ENCODE peak calls at places on chromosomes 4 and X, in nine cellular contexts. Y is left lung, G is mesendoderm, S is ovary, Z is tibial nerve, N is SK-N-SH, Q is upper lobe of right lung, D is heart right ventricle, E is heart left ventricle. F is an unnamed sample. For H3K4me1, the result is how much of the 10 kb centered on the place peaks cover.

GRCh38 chr4:78168029-78168428 is 110.9 kb downstream of the FRAS1 start:
- DNase-seq in Y (no peak), G (no peak), S (no peak), Z (no peak), N (no peak), Q (no peak), D (no peak), E (no peak), F (no peak)

GRCh38 chrX:153739754-153740486 is 15.3 kb downstream of the ABCD1 start:
- DNase-seq in Y (no peak), G (no peak), S (no peak), Z (no peak), N (no peak), Q (no peak), D (no peak), E (no peak), F (no peak)

GRCh38 chr4:154618708-154619315 is 6.4 kb upstream of the FGG start:
- DNase-seq in Y (no peak), G (peak), S (peak), Z (no peak), N (peak), Q (peak), D (no peak), E (no peak), F (no peak)

GRCh38 chr4:44674471-44674870 is 3.7 kb upstream of the GUF1 start:
- DNase-seq in Y (no peak), G (no peak), S (no peak), Z (no peak), N (no peak), Q (no peak), D (no peak), E (no peak), F (no peak)

GRCh38 chr4:150713251-150713650 is 131.3 kb downstream of the MAB21L2 start:
- DNase-seq in Y (no peak), G (no peak), S (no peak), Z (no peak), N (no peak), Q (no peak), D (no peak), E (no peak), F (no peak)

GRCh38 chr4:40722576-40723161 is 27.1 kb upstream of the NSUN7 start:
- DNase-seq in Y (no peak), G (no peak), S (no peak), Z (no peak), N (no peak), Q (no peak), D (no peak), E (no peak), F (no peak)

GRCh38 chrX:150621652-150622051 is 53.2 kb downstream of the MTM1 start:
- DNase-seq in Y (no peak), G (no peak), S (no peak), Z (no peak), N (peak), Q (no peak), D (no peak), E (no peak), F (no peak)

GRCh38 chr4:17347445-17347844 is 164.4 kb downstream of the QDPR start:
- DNase-seq in Y (no peak), G (peak), S (no peak), Z (no peak), N (peak), Q (no peak), D (no peak), E (no peak), F (no peak)

GRCh38 chr4:108008721-108009120 is 19.0 kb downstream of the HADH start:
- DNase-seq in Y (no peak), G (peak), S (no peak), Z (no peak), N (no peak), Q (no peak), D (no peak), E (no peak), F (no peak)

GRCh38 chr4:109359040-109359646 is 56.7 kb upstream of the COL25A1 start:
- DNase-seq in Y (no peak), G (no peak), S (no peak), Z (no peak), N (no peak), Q (no peak), D (no peak), E (no peak), F (no peak)

GRCh38 chr4:137502730-137503129 is 29.6 kb downstream of the PCDH18 start:
- DNase-seq in Y (no peak), G (no peak), S (no peak), Z (no peak), N (no peak), Q (no peak), D (no peak), E (no peak), F (no peak)

GRCh38 chrX:40479777-40480318 is 100.9 kb upstream of the ATP6AP2 start:
- DNase-seq in Y (no peak), G (no peak), S (no peak), Z (no peak), N (no peak), Q (no peak), D (no peak), E (no peak), F (no peak)

GRCh38 chr4:124322234-124322831 is 390.2 kb downstream of the ANKRD50 start:
- DNase-seq in Y (no peak), G (peak), S (no peak), Z (no peak), N (peak), Q (no peak), D (no peak), E (no peak), F (no peak)

GRCh38 chr4:150821641-150822040 is 193.4 kb downstream of the LRBA start:
- DNase-seq in Y (no peak), G (peak), S (no peak), Z (no peak), N (no peak), Q (no peak), D (no peak), E (no peak), F (no peak)

GRCh38 chrX:10447577-10448214 is 172.7 kb downstream of the MID1 start:
- DNase-seq in Y (no peak), G (no peak), S (no peak), Z (no peak), N (no peak), Q (no peak), D (no peak), E (no peak), F (no peak)

GRCh38 chrX:32572644-32573043 is 638.7 kb downstream of the DMD start:
- DNase-seq in Y (no peak), G (peak), S (no peak), Z (no peak), N (no peak), Q (no peak), D (no peak), E (no peak), F (no peak)

GRCh38 chr4:168451744-168452394 is 28.4 kb downstream of the DDX60L start:
- DNase-seq in Y (no peak), G (peak), S (no peak), Z (no peak), N (no peak), Q (no peak), D (no peak), E (no peak), F (no peak)

GRCh38 chr4:140168474-140168873 is 14.5 kb upstream of the MAML3 start:
- DNase-seq in Y (no peak), G (peak), S (no peak), Z (no peak), N (no peak), Q (no peak), D (no peak), E (no peak), F (no peak)

GRCh38 chr4:44157611-44158277 is 290.9 kb downstream of the KCTD8 start:
- DNase-seq in Y (no peak), G (no peak), S (no peak), Z (no peak), N (no peak), Q (no peak), D (no peak), E (no peak), F (no peak)

GRCh38 chrX:40099046-40099968 is 1.5 kb upstream of the BCOR start:
- DNase-seq in Y (peak), G (peak), S (peak), Z (no peak), N (peak), Q (peak), D (peak), E (peak), F (peak)

GRCh38 chr4:148452970-148453369 is 10.8 kb upstream of the NR3C2 start:
- DNase-seq in Y (no peak), G (peak), S (no peak), Z (no peak), N (no peak), Q (no peak), D (no peak), E (no peak), F (no peak)

GRCh38 chr4:52657630-52658501 is 1.2 kb downstream of the USP46 start:
- DNase-seq in Y (no peak), G (peak), S (peak), Z (no peak), N (peak), Q (no peak), D (no peak), E (peak), F (no peak)

GRCh38 chr4:164488114-164488513 is 265.8 kb upstream of the SMIM31 start:
- DNase-seq in Y (no peak), G (no peak), S (no peak), Z (no peak), N (no peak), Q (no peak), D (no peak), E (no peak), F (no peak)

GRCh38 chr4:64334964-64335363 is 74.3 kb downstream of the TECRL start:
- DNase-seq in Y (peak), G (no peak), S (no peak), Z (no peak), N (no peak), Q (no peak), D (no peak), E (no peak), F (no peak)

GRCh38 chrX:111671668-111672067 is 9.3 kb upstream of the ALG13 start:
- DNase-seq in Y (no peak), G (no peak), S (no peak), Z (no peak), N (no peak), Q (no peak), D (no peak), E (no peak), F (no peak)

GRCh38 chr4:169030575-169030982 is 20.5 kb upstream of the CBR4 start:
- DNase-seq in Y (no peak), G (peak), S (no peak), Z (no peak), N (no peak), Q (no peak), D (no peak), E (no peak), F (no peak)

GRCh38 chr4:112704991-112705845 is 68.3 kb downstream of the LARP7 start:
- DNase-seq in Y (no peak), G (peak), S (peak), Z (no peak), N (peak), Q (peak), D (peak), E (peak), F (peak)

GRCh38 chr4:52037730-52038108 is 380 bp downstream of the SGCB start:
- DNase-seq in Y (peak), G (peak), S (peak), Z (no peak), N (peak), Q (no peak), D (peak), E (peak), F (peak)

GRCh38 chrX:81120936-81121351 is 80.8 kb downstream of the HMGN5 start:
- DNase-seq in Y (no peak), G (peak), S (peak), Z (peak), N (peak), Q (no peak), D (peak), E (no peak), F (no peak)

GRCh38 chr4:10347281-10347795 is 109.9 kb downstream of the ZNF518B start:
- DNase-seq in Y (no peak), G (no peak), S (no peak), Z (no peak), N (no peak), Q (no peak), D (no peak), E (no peak), F (no peak)

GRCh38 chrX:132171478-132171877 is 43.7 kb upstream of the FRMD7 start:
- DNase-seq in Y (no peak), G (no peak), S (no peak), Z (no peak), N (no peak), Q (no peak), D (no peak), E (no peak), F (no peak)

GRCh38 chrX:154719132-154719675 is 31.7 kb downstream of the GAB3 start:
- DNase-seq in Y (no peak), G (no peak), S (no peak), Z (no peak), N (no peak), Q (no peak), D (no peak), E (no peak), F (no peak)

GRCh38 chr4:108695062-108695461 is 44.7 kb downstream of the OSTC start:
- DNase-seq in Y (no peak), G (no peak), S (no peak), Z (no peak), N (no peak), Q (no peak), D (no peak), E (no peak), F (no peak)

GRCh38 chr4:1305781-1306455 is 16.2 kb downstream of the MAEA start:
- DNase-seq in Y (peak), G (no peak), S (no peak), Z (no peak), N (no peak), Q (no peak), D (no peak), E (peak), F (no peak)

GRCh38 chrX:27599928-27600327 is 9.8 kb downstream of the DCAF8L2 start:
- DNase-seq in Y (no peak), G (no peak), S (no peak), Z (no peak), N (no peak), Q (no peak), D (no peak), E (no peak), F (no peak)

GRCh38 chrX:119072771-119073170 is at the start of gene CT47C1:
- DNase-seq in Y (no peak), G (peak), S (no peak), Z (no peak), N (no peak), Q (no peak), D (no peak), E (no peak), F (no peak)

GRCh38 chr4:19214591-19214990 is 1037.1 kb upstream of the SLIT2 start:
- DNase-seq in Y (no peak), G (no peak), S (no peak), Z (no peak), N (no peak), Q (no peak), D (no peak), E (no peak), F (no peak)

GRCh38 chr4:187172340-187172761 is 448.7 kb upstream of the FAT1 start:
- DNase-seq in Y (no peak), G (peak), S (no peak), Z (no peak), N (peak), Q (no peak), D (no peak), E (no peak), F (no peak)

GRCh38 chr4:113758361-113758760 is 3.2 kb downstream of the CAMK2D start:
- DNase-seq in Y (no peak), G (no peak), S (no peak), Z (no peak), N (no peak), Q (no peak), D (no peak), E (no peak), F (no peak)

GRCh38 chr4:40718571-40718970 is 31.2 kb upstream of the NSUN7 start:
- DNase-seq in Y (no peak), G (peak), S (no peak), Z (no peak), N (no peak), Q (no peak), D (no peak), E (no peak), F (no peak)

GRCh38 chr4:55635282-55635681 is 816 bp downstream of the NMU start:
- DNase-seq in Y (no peak), G (peak), S (no peak), Z (no peak), N (peak), Q (no peak), D (no peak), E (no peak), F (no peak)

GRCh38 chr4:55634417-55635128 is 1.5 kb downstream of the NMU start:
- DNase-seq in Y (no peak), G (peak), S (no peak), Z (no peak), N (no peak), Q (no peak), D (no peak), E (no peak), F (no peak)

GRCh38 chr4:55637272-55637820 is 1.2 kb upstream of the NMU start:
- DNase-seq in Y (no peak), G (peak), S (no peak), Z (no peak), N (no peak), Q (no peak), D (no peak), E (no peak), F (no peak)

GRCh38 chr4:55635760-55636621 is at the start of gene NMU:
- DNase-seq in Y (peak), G (peak), S (no peak), Z (no peak), N (peak), Q (peak), D (peak), E (peak), F (peak)

DNA sequence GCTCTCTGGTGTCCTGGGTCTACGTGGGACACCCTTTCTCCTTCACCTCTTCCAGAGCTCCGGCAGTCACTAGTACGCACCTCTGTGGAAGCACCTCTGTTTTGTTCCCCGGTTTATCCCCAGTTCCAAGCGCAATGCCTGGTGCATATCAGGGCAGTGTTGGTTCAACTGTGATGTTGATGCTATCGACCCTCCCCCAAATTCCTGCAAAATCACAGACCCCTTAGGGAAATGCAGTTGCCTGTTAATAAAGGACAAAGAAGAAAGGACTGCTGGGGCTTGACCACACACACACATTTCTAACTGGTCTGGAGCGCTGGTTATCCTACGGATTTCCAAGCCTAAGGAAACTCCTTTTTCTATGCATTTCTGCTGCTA is 513 bp upstream of the NMU start:
- DNase-seq in Y (no peak), G (peak), S (no peak), Z (no peak), N (peak), Q (no peak), D (no peak), E (no peak), F (no peak)
- H3K27ac ChIP-seq in Y (no peak), G (no peak), S (no peak), Z (no peak), N (no peak), Q (no peak), D (no peak), E (no peak), F (no peak)

DNA sequence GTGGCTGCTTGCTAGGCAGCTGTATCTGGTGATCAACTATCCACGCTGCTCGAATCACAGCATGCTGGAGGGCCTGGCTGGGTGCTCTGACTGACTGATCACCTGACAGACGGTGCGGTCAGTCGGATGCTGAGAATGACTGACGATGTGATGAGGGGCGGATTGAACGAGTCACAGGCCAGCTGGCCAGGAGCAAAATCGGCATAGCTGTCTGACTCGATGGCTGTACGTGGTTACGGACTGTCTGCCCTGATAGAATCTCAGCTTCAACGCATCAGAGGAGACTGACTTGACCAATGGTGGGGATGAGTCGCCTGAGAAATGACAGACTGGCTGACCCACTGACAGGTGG is 1.0 kb upstream of the SUV39H1 start:
- DNase-seq in Y (no peak), G (no peak), S (no peak), Z (no peak), N (no peak), Q (no peak), D (no peak), E (no peak), F (no peak)
- H3K4me3 ChIP-seq in Y (no peak), G (no peak), S (peak), Z (peak), N (peak), Q (peak), D (peak), E (peak), F (no peak)

GRCh38 chr4:2868840-2869487 is 25.3 kb downstream of the ADD1 start:
- DNase-seq in Y (no peak), G (no peak), S (no peak), Z (no peak), N (no peak), Q (no peak), D (no peak), E (no peak), F (no peak)
- H3K4me1 ChIP-seq in Y (under half), G (under half), S (under half), Z (half or more), N (under half), Q (half or more), D (half or more), E (under half), F (under half)

DNA sequence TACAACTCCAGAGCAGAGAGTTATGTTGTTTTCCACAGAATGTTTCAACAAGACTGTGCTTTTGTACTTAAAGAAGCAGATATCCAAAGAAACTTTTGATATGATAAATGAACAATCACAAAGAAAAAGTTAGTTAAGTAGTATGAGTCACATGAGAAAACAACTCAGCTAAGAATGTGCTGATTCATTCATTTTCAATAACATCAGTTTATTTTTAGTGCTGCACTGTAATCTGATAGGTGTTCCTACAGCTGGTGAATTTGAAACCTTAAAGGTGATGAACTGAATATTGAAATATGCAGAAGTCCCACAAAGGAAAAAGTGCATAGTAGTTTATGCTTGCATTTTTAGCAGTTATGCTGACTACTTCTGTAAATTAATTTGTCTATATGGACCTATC is 180.3 kb upstream of the TENM3 start:
- DNase-seq in Y (no peak), G (no peak), S (no peak), Z (no peak), N (no peak), Q (no peak), D (no peak), E (no peak), F (no peak)
- H3K27ac ChIP-seq in Y (no peak), G (no peak), S (no peak), Z (no peak), N (no peak), Q (no peak), D (no peak), E (no peak), F (no peak)

GRCh38 chr4:177321647-177322046 is 12.0 kb downstream of the NEIL3 start:
- DNase-seq in Y (no peak), G (peak), S (no peak), Z (no peak), N (no peak), Q (no peak), D (no peak), E (no peak), F (no peak)

GRCh38 chr4:177320721-177321120 is 11.0 kb downstream of the NEIL3 start:
- DNase-seq in Y (peak), G (peak), S (no peak), Z (no peak), N (no peak), Q (no peak), D (no peak), E (no peak), F (no peak)

GRCh38 chr4:177313263-177313662 is 3.6 kb downstream of the NEIL3 start:
- DNase-seq in Y (no peak), G (no peak), S (no peak), Z (no peak), N (no peak), Q (no peak), D (no peak), E (no peak), F (no peak)

GRCh38 chr4:177315767-177316490 is 6.3 kb downstream of the NEIL3 start:
- DNase-seq in Y (no peak), G (no peak), S (no peak), Z (no peak), N (no peak), Q (no peak), D (no peak), E (no peak), F (no peak)
- H3K4me3 ChIP-seq in Y (no peak), G (no peak), S (no peak), Z (no peak), N (peak), Q (no peak), D (no peak), E (no peak), F (no peak)

DNA sequence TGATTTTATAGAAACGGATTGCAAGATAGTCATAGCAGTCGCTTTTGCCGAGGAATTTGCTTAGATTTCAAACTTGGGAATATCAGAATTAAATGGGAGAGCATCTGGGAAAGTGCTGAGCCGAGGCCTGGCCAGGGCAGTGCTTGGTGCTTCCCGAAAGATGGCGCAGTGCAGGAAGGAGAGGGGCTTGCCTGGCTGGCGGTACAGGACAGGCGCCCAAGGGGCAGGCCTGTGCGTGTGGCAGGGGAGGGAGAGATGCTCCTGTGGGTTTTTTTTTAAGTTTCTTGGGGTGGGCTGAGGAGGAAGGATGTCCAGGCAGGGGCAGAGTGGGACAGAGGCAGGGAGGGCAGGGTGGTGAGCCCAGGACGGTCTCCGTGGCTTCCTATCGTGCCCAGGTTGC is 241.1 kb downstream of the AFAP1 start:
- DNase-seq in Y (peak), G (peak), S (peak), Z (no peak), N (peak), Q (no peak), D (no peak), E (peak), F (no peak)
- H3K4me1 ChIP-seq in Y (under half), G (under half), S (under half), Z (under half), N (under half), Q (under half), D (under half), E (under half), F (under half)

F was measured in aorta.